ENCODE peak calls at places on chromosomes 4 and X, in five cellular contexts. Z, O, L, A and G are unnamed samples.

GRCh38 chr4:187317799-187318198 is 594.1 kb upstream of the FAT1 start:
- DNase-seq in Z (no peak), O (no peak), L (no peak), A (no peak), G (no peak)

GRCh38 chr4:135735543-135735942 is 1534.0 kb upstream of the PABPC4L start:
- DNase-seq in Z (no peak), O (no peak), L (no peak), A (no peak), G (no peak)

GRCh38 chrX:123881330-123881729 is 21.5 kb downstream of the XIAP start:
- DNase-seq in Z (no peak), O (no peak), L (no peak), A (no peak), G (no peak)

GRCh38 chrX:69218407-69218806 is 53.2 kb upstream of the PJA1 start:
- DNase-seq in Z (no peak), O (peak), L (no peak), A (no peak), G (no peak)

GRCh38 chr4:86013623-86014022 is 346.2 kb downstream of the MAPK10 start:
- DNase-seq in Z (no peak), O (peak), L (no peak), A (no peak), G (no peak)

GRCh38 chr4:92362002-92362401 is 58.2 kb downstream of the GRID2 start:
- DNase-seq in Z (no peak), O (no peak), L (no peak), A (no peak), G (no peak)

GRCh38 chr4:77074961-77075855 is 581 bp downstream of the CCNI start:
- DNase-seq in Z (peak), O (peak), L (peak), A (peak), G (peak)

GRCh38 chr4:154164931-154165839 is 326.4 kb downstream of the DCHS2 start:
- DNase-seq in Z (peak), O (peak), L (peak), A (no peak), G (no peak)

GRCh38 chr4:1012031-1012739 is 759 bp downstream of the FGFRL1 start:
- DNase-seq in Z (peak), O (peak), L (peak), A (no peak), G (peak)

GRCh38 chr4:7371122-7371941 is 63.4 kb downstream of the PSAPL1 start:
- DNase-seq in Z (peak), O (peak), L (no peak), A (no peak), G (no peak)

GRCh38 chr4:31088600-31089230 is 368.5 kb downstream of the PCDH7 start:
- DNase-seq in Z (no peak), O (peak), L (no peak), A (no peak), G (no peak)

GRCh38 chr4:112589207-112589606 is 47.5 kb downstream of the ZGRF1 start:
- DNase-seq in Z (peak), O (peak), L (no peak), A (no peak), G (no peak)

GRCh38 chr4:68074397-68074796 is 55.3 kb downstream of the TMPRSS11F start:
- DNase-seq in Z (peak), O (no peak), L (no peak), A (no peak), G (no peak)

GRCh38 chrX:147875866-147876596 is 35.7 kb upstream of the FMR1 start:
- DNase-seq in Z (no peak), O (peak), L (no peak), A (no peak), G (no peak)

GRCh38 chr4:3108211-3108610 is 33.7 kb downstream of the HTT start:
- DNase-seq in Z (no peak), O (peak), L (no peak), A (no peak), G (no peak)

GRCh38 chr4:177579649-177580048 is 137.4 kb upstream of the AGA start:
- DNase-seq in Z (no peak), O (peak), L (no peak), A (no peak), G (no peak)

GRCh38 chrX:111102636-111103035 is 6.6 kb downstream of the PAK3 start:
- DNase-seq in Z (no peak), O (no peak), L (no peak), A (no peak), G (no peak)

GRCh38 chr4:179398414-179398813 is 1956.2 kb upstream of the AGA start:
- DNase-seq in Z (no peak), O (no peak), L (no peak), A (no peak), G (no peak)

GRCh38 chr4:75142850-75143249 is 209.9 kb downstream of the PARM1 start:
- DNase-seq in Z (peak), O (peak), L (no peak), A (no peak), G (no peak)

GRCh38 chrX:37425370-37425769 is 76.2 kb downstream of the PRRG1 start:
- DNase-seq in Z (no peak), O (peak), L (no peak), A (no peak), G (no peak)

GRCh38 chr4:188989371-188989770 is 850.1 kb downstream of the TRIML1 start:
- DNase-seq in Z (no peak), O (no peak), L (no peak), A (no peak), G (no peak)

GRCh38 chr4:188042191-188042590 is 46.6 kb downstream of the ZFP42 start:
- DNase-seq in Z (no peak), O (no peak), L (no peak), A (no peak), G (no peak)

GRCh38 chrX:32024072-32024471 is 952.2 kb upstream of the FTHL17 start:
- DNase-seq in Z (no peak), O (no peak), L (no peak), A (no peak), G (no peak)

GRCh38 chr4:36322921-36323354 is 41.5 kb downstream of the DTHD1 start:
- DNase-seq in Z (no peak), O (peak), L (peak), A (no peak), G (no peak)

GRCh38 chrX:13412208-13412600 is 92.4 kb upstream of the ATXN3L start:
- DNase-seq in Z (no peak), O (no peak), L (no peak), A (no peak), G (no peak)

GRCh38 chr4:61572160-61572559 is 372.0 kb downstream of the ADGRL3 start:
- DNase-seq in Z (peak), O (peak), L (no peak), A (no peak), G (no peak)

GRCh38 chr4:67204441-67204840 is 340.9 kb downstream of the CENPC start:
- DNase-seq in Z (no peak), O (no peak), L (no peak), A (no peak), G (peak)

GRCh38 chrX:44945736-44946135 is 72.7 kb downstream of the KDM6A start:
- DNase-seq in Z (no peak), O (peak), L (peak), A (no peak), G (no peak)

GRCh38 chr4:20095805-20096541 is 155.7 kb upstream of the SLIT2 start:
- DNase-seq in Z (no peak), O (no peak), L (no peak), A (no peak), G (no peak)

GRCh38 chrX:54181196-54181953 is 1.7 kb downstream of the FAM120C start:
- DNase-seq in Z (peak), O (peak), L (no peak), A (no peak), G (no peak)

GRCh38 chr4:184782731-184783472 is 42.9 kb downstream of the ACSL1 start:
- DNase-seq in Z (no peak), O (no peak), L (no peak), A (no peak), G (no peak)

GRCh38 chr4:103012085-103012484 is 7.4 kb downstream of the SLC9B1 start:
- DNase-seq in Z (no peak), O (peak), L (no peak), A (no peak), G (no peak)

GRCh38 chrX:55742649-55743048 is 25.1 kb downstream of the RRAGB start:
- DNase-seq in Z (no peak), O (no peak), L (no peak), A (no peak), G (no peak)

GRCh38 chr4:188127157-188127874 is 11.9 kb upstream of the TRIML1 start:
- DNase-seq in Z (peak), O (peak), L (peak), A (no peak), G (no peak)

GRCh38 chr4:3233391-3234071 is 15.4 kb upstream of the MSANTD1 start:
- DNase-seq in Z (no peak), O (peak), L (no peak), A (no peak), G (no peak)

GRCh38 chrX:34956915-34957314 is 14.3 kb downstream of the FAM47B start:
- DNase-seq in Z (peak), O (peak), L (no peak), A (no peak), G (no peak)